ENCODE peak calls at places on chromosomes 13 and 19, in four cellular contexts. E is NCI-H1694, B is non-pigmented ciliary epithelial cell, T is GM12865. I is an unnamed sample.

GRCh38 chr19:5694952-5695648 is 5.0 kb downstream of the RPL36 start:
- DNase-seq in T (peak), E (no peak), B (no peak), I (no peak)

GRCh38 chr19:10797541-10798256 is 38.3 kb downstream of the TMED1 start:
- DNase-seq in T (peak), E (no peak), B (no peak), I (no peak)

GRCh38 chr13:78139765-78140164 is 221.1 kb upstream of the EDNRB start:
- DNase-seq in B (no peak), T (no peak), E (no peak), I (no peak)

GRCh38 chr19:4324228-4324627 is 14.4 kb downstream of the STAP2 start:
- DNase-seq in B (no peak), E (no peak), T (no peak), I (no peak)

GRCh38 chr13:23433171-23434153 is at the start of gene SACS:
- DNase-seq in T (no peak), B (no peak), E (peak), I (no peak)

GRCh38 chr13:45846681-45847080 is 4.9 kb downstream of the SIAH3 start:
- DNase-seq in T (no peak), E (no peak), B (no peak), I (no peak)

GRCh38 chr13:34017231-34017630 is 199.3 kb downstream of the RFC3 start:
- DNase-seq in B (no peak), T (no peak), E (no peak), I (no peak)

GRCh38 chr13:107210216-107211010 is 642.5 kb upstream of the ARGLU1 start:
- DNase-seq in T (peak), B (no peak), E (no peak), I (no peak)

GRCh38 chr13:43132228-43132627 is 108.8 kb downstream of the DNAJC15 start:
- DNase-seq in E (peak), T (peak), B (peak), I (peak)

GRCh38 chr13:54018485-54018884 is 989.9 kb downstream of the OLFM4 start:
- DNase-seq in E (no peak), T (no peak), B (no peak), I (peak)

GRCh38 chr13:32427852-32428580 is at the start of gene N4BP2L1:
- DNase-seq in E (peak), B (no peak), T (peak), I (peak)

GRCh38 chr13:35157143-35157755 is 215.2 kb downstream of the NBEA start:
- DNase-seq in B (peak), T (peak), E (peak), I (peak)

GRCh38 chr19:18417250-18418033 is 1.8 kb upstream of the SSBP4 start:
- DNase-seq in E (no peak), T (peak), B (no peak), I (no peak)

GRCh38 chr13:75217949-75218348 is 264.0 kb downstream of the TBC1D4 start:
- DNase-seq in T (no peak), E (no peak), B (no peak), I (no peak)

GRCh38 chr19:47471733-47472457 is at the start of gene SLC8A2:
- DNase-seq in B (peak), T (peak), E (peak), I (peak)

GRCh38 chr19:14515501-14516047 is 2.6 kb downstream of the DNAJB1 start:
- DNase-seq in E (no peak), B (no peak), T (no peak), I (no peak)

GRCh38 chr13:42396901-42397670 is 125.1 kb downstream of the AKAP11 start:
- DNase-seq in B (no peak), T (no peak), E (no peak), I (no peak)

GRCh38 chr13:34361528-34361927 is 543.6 kb downstream of the RFC3 start:
- DNase-seq in B (no peak), E (no peak), T (no peak), I (no peak)

GRCh38 chr13:112065521-112065866 is 1.5 kb upstream of the SOX1 start:
- DNase-seq in T (no peak), E (no peak), B (no peak), I (no peak)

GRCh38 chr19:49766938-49767315 is at the start of gene AP2A1:
- DNase-seq in B (no peak), E (no peak), T (no peak), I (no peak)

GRCh38 chr19:53102701-53103140 is 501 bp downstream of the ZNF160 start:
- DNase-seq in B (no peak), E (no peak), T (peak), I (peak)

GRCh38 chr13:29587645-29588044 is 7.8 kb downstream of the SLC7A1 start:
- DNase-seq in T (no peak), E (no peak), B (no peak), I (no peak)